ENCODE peak calls at places on chromosomes 6 and 20, in seven cellular contexts. B is fibroblast of the aortic adventitia; A is GOT3; K is fibroblast of lung; H is stimulated activated naive B cell treated with anti-CD40 and anti-IgM and Interleukin-4, amounts not matched to agents 10 μg/mL and 1 μg/mL and 100 μg/mL, for 72 hours; I is pancreas; E is nephron progenitor cell. V is an unnamed sample.
A peak's percentile ranks its signal among the peaks of the same experiment; 100 is the strongest.

GRCh38 chr20:35560105-35560511 is 18.2 kb downstream of the ERGIC3 start:
- DNase-seq in B (no peak), A (no peak), K (no peak), H (no peak), I (no peak), E (no peak), V (no peak)

GRCh38 chr20:33668087-33668790 is 1.5 kb downstream of the ACTL10 start:
- DNase-seq in B (no peak), A (no peak), K (no peak), H (no peak), I (no peak), E (peak; percentile 76), V (peak; percentile 85)

GRCh38 chr6:78300885-78301284 is 566.5 kb upstream of the IRAK1BP1 start:
- DNase-seq in B (no peak), A (no peak), K (peak; percentile 28), H (no peak), I (no peak), E (no peak), V (no peak)

GRCh38 chr6:1415416-1416063 is 26.2 kb downstream of the FOXF2 start:
- DNase-seq in B (no peak), A (no peak), K (no peak), H (no peak), I (no peak), E (no peak), V (no peak)

GRCh38 chr6:139029470-139030210 is 1.1 kb downstream of the ABRACL start:
- DNase-seq in B (peak; percentile 61), A (no peak), K (peak; percentile 43), H (no peak), I (peak; percentile 59), E (peak; percentile 60), V (peak; percentile 50)

GRCh38 chr6:36599791-36600209 is 5.6 kb downstream of the SRSF3 start:
- DNase-seq in B (peak; percentile 37), A (no peak), K (peak; percentile 65), H (no peak), I (no peak), E (peak; percentile 35), V (peak; percentile 71)

GRCh38 chr6:1188199-1188598 is 123.7 kb upstream of the FOXQ1 start:
- DNase-seq in B (no peak), A (no peak), K (no peak), H (no peak), I (no peak), E (no peak), V (no peak)

GRCh38 chr6:139282684-139283083 is 9.1 kb downstream of the TXLNB start:
- DNase-seq in B (no peak), A (no peak), K (peak; percentile 42), H (no peak), I (no peak), E (no peak), V (no peak)

GRCh38 chr6:7108964-7109836 is 1.4 kb downstream of the RREB1 start:
- DNase-seq in B (peak; percentile 80), A (no peak), K (peak; percentile 75), H (no peak), I (peak; percentile 57), E (peak; percentile 55), V (peak; percentile 57)

GRCh38 chr6:100538086-100538485 is 73.4 kb upstream of the SIM1 start:
- DNase-seq in B (no peak), A (no peak), K (peak; percentile 23), H (no peak), I (no peak), E (no peak), V (no peak)

GRCh38 chr6:36643967-36644366 is 34.5 kb upstream of the CDKN1A start:
- DNase-seq in B (no peak), A (no peak), K (no peak), H (no peak), I (no peak), E (no peak), V (no peak)

GRCh38 chr20:31674895-31675827 is 37.4 kb downstream of the COX4I2 start:
- DNase-seq in B (peak; percentile 94), A (no peak), K (peak; percentile 88), H (peak; percentile 49), I (no peak), E (no peak), V (peak; percentile 66)

GRCh38 chr6:165661416-165662001 is 1.5 kb downstream of the PDE10A start:
- DNase-seq in B (peak; percentile 26), A (no peak), K (no peak), H (no peak), I (no peak), E (peak; percentile 49), V (no peak)

GRCh38 chr6:27049863-27050781 is 197.4 kb upstream of the PRSS16 start:
- DNase-seq in B (no peak), A (no peak), K (no peak), H (no peak), I (no peak), E (no peak), V (no peak)

GRCh38 chr6:53928641-53929339 is 134.0 kb downstream of the LRRC1 start:
- DNase-seq in B (peak; percentile 12), A (no peak), K (peak; percentile 70), H (no peak), I (no peak), E (no peak), V (no peak)

GRCh38 chr20:55424968-55425367 is 580.4 kb downstream of the CBLN4 start:
- DNase-seq in B (no peak), A (no peak), K (no peak), H (no peak), I (no peak), E (no peak), V (no peak)

GRCh38 chr20:56229821-56230220 is 18.7 kb upstream of the MC3R start:
- DNase-seq in B (no peak), A (no peak), K (no peak), H (no peak), I (no peak), E (no peak), V (no peak)

GRCh38 chr20:4369798-4370124 is 351.9 kb upstream of the PRND start:
- DNase-seq in B (no peak), A (no peak), K (no peak), H (peak; percentile 1), I (no peak), E (no peak), V (peak; percentile 59)